ENCODE peak calls at places on chromosome 14, in nine cellular contexts. V is activated CD8-positive, alpha-beta T cell treated with anti-CD3 and anti-CD28 coated beads, Interleukin-2, amount 10 ng/mL, durations not matched to agents 7 days and 5 days; A is SK-N-SH; Y is activated CD4-positive, alpha-beta T cell treated with anti-CD3 and anti-CD28 coated beads, Interleukin-2, amount 50 U/mL, for 1 hour; S is pons; B is bronchial epithelial cell; F is lung; H is neural crest cell; K is midbrain. P is an unnamed sample.

GRCh38 chr14:85088231-85088630 is 441.7 kb upstream of the FLRT2 start:
- DNase-seq in V (no peak), A (no peak), Y (no peak), S (no peak), B (peak), F (no peak), H (no peak), K (no peak), P (no peak)

GRCh38 chr14:74882103-74882920 is 596 bp downstream of the DLST start:
- DNase-seq in V (peak), A (peak), Y (peak), S (no peak), B (peak), F (peak), H (no peak), K (no peak), P (no peak)

GRCh38 chr14:38847161-38847560 is 255.9 kb downstream of the SEC23A start:
- DNase-seq in V (no peak), A (no peak), Y (no peak), S (no peak), B (no peak), F (no peak), H (no peak), K (no peak), P (no peak)

GRCh38 chr14:64942531-64943111 is at the start of gene GPX2:
- DNase-seq in V (no peak), A (no peak), Y (no peak), S (no peak), B (peak), F (no peak), H (no peak), K (no peak), P (no peak)

GRCh38 chr14:24613241-24613640 is 3.8 kb upstream of the GZMH start:
- DNase-seq in V (no peak), A (no peak), Y (no peak), S (no peak), B (peak), F (no peak), H (no peak), K (no peak), P (no peak)

GRCh38 chr14:98146416-98146815 is 1125.6 kb downstream of the BCL11B start:
- DNase-seq in V (no peak), A (no peak), Y (no peak), S (no peak), B (no peak), F (no peak), H (no peak), K (no peak), P (no peak)

GRCh38 chr14:102829106-102829505 is 51.9 kb downstream of the TRAF3 start:
- DNase-seq in V (no peak), A (no peak), Y (no peak), S (no peak), B (no peak), F (no peak), H (no peak), K (no peak), P (no peak)

GRCh38 chr14:39107624-39108023 is 4.6 kb upstream of the SEC23A start:
- DNase-seq in V (no peak), A (peak), Y (no peak), S (peak), B (peak), F (no peak), H (no peak), K (no peak), P (no peak)

GRCh38 chr14:77641534-77642341 is 25.3 kb upstream of the SPTLC2 start:
- DNase-seq in V (peak), A (no peak), Y (peak), S (peak), B (peak), F (peak), H (no peak), K (peak), P (peak)

GRCh38 chr14:96011609-96012008 is 27.6 kb upstream of the C14orf132 start:
- DNase-seq in V (no peak), A (no peak), Y (no peak), S (peak), B (no peak), F (no peak), H (no peak), K (no peak), P (no peak)

GRCh38 chr14:33941727-33942126 is 9.1 kb downstream of the EGLN3 start:
- DNase-seq in V (no peak), A (no peak), Y (no peak), S (peak), B (no peak), F (no peak), H (no peak), K (no peak), P (no peak)

GRCh38 chr14:75418779-75419768 is 8.7 kb upstream of the JDP2 start:
- DNase-seq in V (peak), A (no peak), Y (no peak), S (no peak), B (peak), F (no peak), H (no peak), K (no peak), P (no peak)

GRCh38 chr14:36738269-36738668 is 76.6 kb downstream of the PAX9 start:
- DNase-seq in V (no peak), A (no peak), Y (no peak), S (no peak), B (no peak), F (no peak), H (no peak), K (no peak), P (no peak)

P was measured in globus pallidus.